ENCODE peak calls at places on chromosomes 12 and 14, in seven cellular contexts. V is mammary epithelial cell, U is uterus, W is left ventricle myocardium inferior, O is GM12878, J is fibroblast of lung, L is A549. A is an unnamed sample. For H3K4me1, the result is how much of the 10 kb centered on the place peaks cover.

GRCh38 chr14:105025429-105025828 is 4.5 kb upstream of the CDCA4 start:
- DNase-seq in J (no peak), L (no peak), V (no peak), U (no peak), W (no peak), O (no peak), A (no peak)

GRCh38 chr14:66746316-66747006 is 238.5 kb downstream of the GPHN start:
- DNase-seq in V (peak), W (no peak), J (peak), U (no peak), L (peak), O (no peak), A (peak)

GRCh38 chr12:32084017-32084688 is 22.5 kb upstream of the BICD1 start:
- DNase-seq in J (peak), W (no peak), V (no peak), U (no peak), O (no peak), L (no peak), A (no peak)

GRCh38 chr12:94941440-94941862 is 62.0 kb downstream of the NDUFA12 start:
- DNase-seq in O (no peak), L (peak), W (peak), V (peak), J (peak), U (peak), A (peak)

GRCh38 chr12:58647495-58647894 is 272.8 kb downstream of the LRIG3 start:
- DNase-seq in O (no peak), W (no peak), U (no peak), V (no peak), L (no peak), J (no peak), A (no peak)

GRCh38 chr14:20848316-20848954 is 42.8 kb upstream of the RNASE3 start:
- DNase-seq in U (no peak), O (no peak), W (no peak), J (peak), L (peak), V (peak), A (peak)

GRCh38 chr14:59254146-59254910 is 65.9 kb downstream of the DAAM1 start:
- DNase-seq in O (no peak), L (peak), U (peak), W (peak), J (peak), V (peak), A (peak)

GRCh38 chr14:101119830-101120571 is 216.5 kb upstream of the RTL1 start:
- DNase-seq in U (peak), V (no peak), J (peak), O (no peak), W (no peak), L (no peak), A (no peak)

GRCh38 chr14:55348766-55349453 is 62.7 kb downstream of the ATG14 start:
- DNase-seq in L (no peak), U (no peak), W (no peak), J (no peak), O (no peak), V (peak), A (peak)

GRCh38 chr12:84128117-84128991 is 784.2 kb downstream of the SLC6A15 start:
- DNase-seq in U (no peak), J (no peak), O (no peak), L (no peak), W (no peak), V (no peak), A (no peak)

GRCh38 chr14:97120204-97121120 is 323.3 kb downstream of the VRK1 start:
- DNase-seq in U (no peak), O (peak), L (no peak), V (no peak), W (no peak), J (no peak), A (no peak)

GRCh38 chr14:27056586-27056985 is 458.8 kb upstream of the NOVA1 start:
- DNase-seq in J (no peak), W (no peak), V (no peak), U (no peak), L (no peak), O (no peak), A (no peak)

GRCh38 chr12:75317784-75318183 is 12.3 kb downstream of the CAPS2 start:
- DNase-seq in J (no peak), L (no peak), W (no peak), V (no peak), O (no peak), U (no peak), A (no peak)

GRCh38 chr12:92717202-92717601 is 14.4 kb downstream of the PLEKHG7 start:
- DNase-seq in U (no peak), J (peak), L (no peak), V (peak), W (no peak), O (no peak), A (no peak)

GRCh38 chr12:122137229-122137628 is 36.8 kb downstream of the IL31 start:
- DNase-seq in U (no peak), W (no peak), V (no peak), L (no peak), J (no peak), O (no peak), A (no peak)

GRCh38 chr12:63991036-63991547 is 146.6 kb downstream of the SRGAP1 start:
- DNase-seq in O (no peak), W (no peak), U (no peak), L (no peak), V (peak), J (peak), A (no peak)

GRCh38 chr12:109448272-109448671 is 28.8 kb downstream of the KCTD10 start:
- DNase-seq in J (no peak), V (no peak), O (no peak), W (no peak), U (no peak), L (no peak), A (no peak)

GRCh38 chr12:46450279-46450748 is 77.7 kb upstream of the SLC38A2 start:
- DNase-seq in J (no peak), W (peak), L (no peak), V (peak), U (peak), O (no peak), A (no peak)

GRCh38 chr12:9752145-9752717 is 8.5 kb downstream of the CD69 start:
- DNase-seq in W (no peak), V (no peak), J (no peak), U (no peak), O (no peak), L (no peak), A (no peak)

GRCh38 chr12:81439344-81439743 is 319.8 kb downstream of the PPFIA2 start:
- DNase-seq in V (no peak), W (no peak), L (no peak), J (no peak), O (no peak), U (no peak), A (no peak)

GRCh38 chr14:105107781-105108515 is 42.7 kb upstream of the GPR132 start:
- DNase-seq in L (no peak), J (no peak), V (no peak), U (no peak), O (no peak), W (no peak), A (no peak)

GRCh38 chr12:10160659-10161386 is 11.1 kb downstream of the OLR1 start:
- DNase-seq in V (no peak), O (no peak), L (no peak), U (no peak), J (peak), W (no peak), A (peak)

GRCh38 chr14:87066221-87066817 is 926.7 kb downstream of the GALC start:
- DNase-seq in U (no peak), L (no peak), V (peak), W (no peak), J (no peak), O (no peak), A (no peak)

GRCh38 chr12:15276088-15276698 is 46.1 kb upstream of the PTPRO start:
- DNase-seq in V (peak), J (peak), U (no peak), W (no peak), L (peak), O (no peak), A (peak)

GRCh38 chr14:103890836-103891666 is 37.2 kb upstream of the TDRD9 start:
- DNase-seq in O (no peak), L (no peak), W (no peak), U (no peak), V (no peak), J (no peak), A (no peak)
- H3K4me1 ChIP-seq in O (under half), L (under half), W (under half), U (under half), V (under half), J (under half), A (under half)

DNA sequence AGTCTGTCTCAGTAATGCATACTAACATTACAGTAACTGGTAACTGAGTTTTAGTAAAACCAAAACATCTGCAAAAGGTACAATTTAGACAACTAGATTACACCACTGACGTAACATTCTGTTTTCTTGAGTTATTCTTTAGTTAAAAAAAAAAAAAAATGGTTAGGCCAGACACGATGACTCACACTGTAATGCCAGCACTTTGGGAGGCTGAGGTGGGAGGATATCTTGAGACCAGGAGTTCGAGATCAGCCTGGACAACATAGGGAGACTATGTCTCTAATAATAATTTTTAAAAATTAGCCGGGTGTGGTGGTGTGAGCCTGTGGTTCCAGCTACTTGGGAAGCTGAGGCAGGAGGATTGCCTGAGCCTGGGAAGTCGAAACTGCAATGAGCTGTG is 34.1 kb downstream of the AP5M1 start:
- DNase-seq in J (no peak), L (no peak), V (no peak), O (no peak), W (no peak), U (no peak), A (no peak)
- H3K27ac ChIP-seq in J (no peak), L (no peak), V (no peak), O (no peak), W (no peak), U (no peak), A (no peak)

DNA sequence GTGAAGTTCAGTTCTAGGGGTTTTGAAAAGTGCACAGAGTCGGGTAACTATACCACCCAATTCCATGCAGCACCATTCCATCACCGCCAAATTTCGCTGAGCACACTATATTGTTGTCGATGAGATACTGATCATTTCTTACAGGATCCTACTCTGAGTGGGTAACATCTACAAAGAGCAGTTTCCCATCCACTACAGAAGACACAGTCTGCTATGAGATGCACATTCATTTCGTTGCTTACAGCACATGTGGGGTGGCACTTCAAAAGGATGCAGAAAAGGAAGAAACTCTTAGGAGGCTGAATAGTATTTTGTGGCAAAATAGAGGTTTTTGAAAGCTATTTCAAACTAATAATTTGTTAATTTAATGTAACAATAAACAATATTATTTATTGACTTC is 186.7 kb upstream of the PARP11 start:
- DNase-seq in L (no peak), U (no peak), W (no peak), V (no peak), J (no peak), O (no peak), A (no peak)
- TF ChIP-seq CTCF in L (no peak), U (no peak), W (no peak), V (no peak), J (no peak), O (no peak), A (no peak)

GRCh38 chr14:73740921-73741326 is 26.7 kb upstream of the PNMA1 start:
- DNase-seq in U (peak), O (no peak), J (no peak), V (peak), W (peak), L (peak), A (no peak)
- H3K4me1 ChIP-seq in U (under half), O (half or more), J (half or more), V (half or more), W (half or more), L (half or more), A (half or more)

GRCh38 chr14:99537399-99537798 is 56.2 kb downstream of the CCNK start:
- DNase-seq in J (peak), V (peak), U (peak), L (peak), O (no peak), W (peak), A (peak)
- H3K27ac ChIP-seq in J (no peak), V (no peak), U (peak), L (peak), O (no peak), W (peak), A (no peak)

DNA sequence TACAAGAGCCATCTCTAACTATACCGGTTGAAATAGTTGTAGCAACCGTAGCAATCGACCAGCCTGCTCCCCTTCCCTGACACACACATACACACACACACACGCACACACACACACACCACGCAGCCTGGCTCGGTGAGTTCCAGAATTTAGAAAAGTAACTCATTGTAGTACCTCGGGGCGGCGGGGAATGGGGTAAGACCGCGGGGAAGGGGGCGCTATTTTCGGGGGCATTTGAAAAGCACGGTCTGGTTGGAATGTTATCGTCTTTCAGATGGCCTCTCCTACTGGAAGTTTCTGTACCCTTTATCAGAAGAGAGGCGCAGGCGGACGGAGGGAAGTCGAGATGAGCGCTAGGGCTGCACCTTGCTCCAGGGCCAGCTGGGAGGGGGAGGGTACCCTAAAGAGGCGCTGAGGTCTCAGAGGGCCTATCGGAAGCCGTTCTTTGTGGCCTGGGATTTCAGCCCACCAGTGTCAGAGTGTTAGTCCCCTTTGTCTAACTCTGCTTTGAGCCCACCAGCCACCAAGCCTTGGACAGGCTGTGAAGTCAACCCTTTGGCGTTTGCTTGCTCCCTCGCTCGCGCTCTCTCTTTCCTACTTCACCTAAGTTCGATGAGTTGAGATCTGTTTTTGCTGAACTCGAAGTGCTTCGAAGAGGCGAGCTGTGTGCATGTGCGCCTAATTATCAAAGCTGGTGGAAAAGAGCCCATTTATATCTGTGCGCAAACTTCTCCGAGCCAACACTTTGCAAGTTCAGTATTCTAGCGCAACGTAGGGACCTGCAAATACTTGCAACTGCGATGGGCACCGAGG is 844 bp downstream of the COL2A1 start:
- DNase-seq in U (no peak), O (no peak), V (peak), W (no peak), L (peak), J (no peak), A (no peak)
- TF ChIP-seq CTCF in U (no peak), O (no peak), V (no peak), W (no peak), L (peak), J (no peak), A (no peak)

DNA sequence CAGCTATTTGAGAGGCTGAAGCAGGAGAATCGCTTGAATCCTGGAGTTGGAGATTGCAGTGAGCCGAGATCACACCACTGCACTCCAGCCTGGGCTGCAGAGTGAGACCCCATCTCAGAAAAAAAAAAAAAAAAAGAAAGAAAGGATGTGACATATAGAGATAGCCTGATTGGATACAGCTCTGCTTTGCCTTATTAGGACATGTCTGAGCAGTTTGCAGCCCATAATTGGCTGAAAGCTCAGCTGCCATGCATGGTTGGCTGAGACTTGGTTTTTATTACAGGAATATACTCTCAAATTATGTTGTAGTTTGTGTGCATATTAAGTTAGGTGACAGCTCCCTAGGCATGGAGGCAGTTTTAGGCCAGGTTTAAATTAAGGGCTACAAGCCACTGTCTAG is 6.3 kb downstream of the TIGAR start:
- DNase-seq in O (no peak), V (no peak), U (no peak), L (no peak), J (no peak), W (no peak), A (no peak)
- H3K4me1 ChIP-seq in O (under half), V (under half), U (under half), L (under half), J (under half), W (under half), A (under half)

DNA sequence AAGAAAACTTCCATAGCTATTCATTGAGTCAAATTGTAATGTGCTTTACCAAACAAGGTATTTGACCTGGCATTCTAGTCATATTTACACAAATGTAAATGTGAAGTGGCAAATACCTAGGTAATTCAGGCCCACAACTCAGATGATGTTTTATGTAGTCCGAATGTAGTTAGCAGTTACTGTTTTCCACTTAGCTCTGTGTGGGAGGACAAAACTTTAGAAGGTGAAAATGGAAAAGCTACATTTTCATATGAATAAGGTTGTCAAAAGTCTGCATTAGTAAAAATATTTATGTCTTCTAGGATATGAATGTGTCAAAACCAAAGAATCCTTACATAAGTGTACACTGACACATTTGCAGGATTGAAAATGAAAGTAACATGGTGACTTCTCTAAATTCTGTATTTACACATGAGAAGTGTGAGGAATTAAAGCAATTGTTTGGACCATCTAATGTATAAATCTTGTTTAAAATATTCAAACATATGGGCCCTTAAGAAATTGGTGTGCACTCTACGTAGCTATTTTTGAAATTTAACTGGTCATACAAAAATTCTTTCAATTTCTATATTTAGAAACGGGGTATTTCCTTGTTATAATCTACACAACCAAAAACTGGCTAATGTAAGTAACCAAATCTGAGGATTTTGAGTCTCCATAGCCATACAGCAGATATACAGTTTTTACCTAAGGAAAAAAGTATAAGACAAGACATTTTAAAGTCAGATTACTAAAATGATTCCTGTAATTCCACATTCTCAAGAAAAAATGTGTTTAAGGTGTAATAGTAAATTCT is 5.4 kb downstream of the CDKN1B start:
- DNase-seq in J (peak), O (no peak), W (no peak), V (peak), L (peak), U (no peak), A (peak)
- H3K27ac ChIP-seq in J (peak), O (peak), W (peak), V (peak), L (peak), U (peak), A (peak)

DNA sequence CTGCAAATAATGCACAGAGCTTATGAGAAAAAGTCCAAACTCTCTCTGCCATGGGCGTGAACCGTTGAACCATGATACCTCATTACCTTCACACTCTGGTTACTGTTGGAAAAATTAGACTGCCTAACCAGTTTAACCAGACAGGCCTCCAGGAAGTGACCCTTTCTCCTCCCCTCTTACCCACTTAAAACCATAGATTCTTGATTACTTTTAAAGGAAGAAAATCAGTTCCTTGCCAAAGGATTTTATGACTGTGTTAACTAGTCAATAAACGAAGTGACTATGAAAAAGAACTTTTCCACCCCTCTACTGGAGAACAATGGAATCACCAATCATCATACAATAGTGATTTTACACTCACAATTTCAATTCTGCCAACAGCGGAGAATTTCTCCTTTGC is 254.0 kb upstream of the ATP2B1 start:
- DNase-seq in O (no peak), J (no peak), W (no peak), L (no peak), U (no peak), V (no peak), A (no peak)
- TF ChIP-seq CTCF in O (peak), J (no peak), W (peak), L (peak), U (no peak), V (peak), A (peak)

DNA sequence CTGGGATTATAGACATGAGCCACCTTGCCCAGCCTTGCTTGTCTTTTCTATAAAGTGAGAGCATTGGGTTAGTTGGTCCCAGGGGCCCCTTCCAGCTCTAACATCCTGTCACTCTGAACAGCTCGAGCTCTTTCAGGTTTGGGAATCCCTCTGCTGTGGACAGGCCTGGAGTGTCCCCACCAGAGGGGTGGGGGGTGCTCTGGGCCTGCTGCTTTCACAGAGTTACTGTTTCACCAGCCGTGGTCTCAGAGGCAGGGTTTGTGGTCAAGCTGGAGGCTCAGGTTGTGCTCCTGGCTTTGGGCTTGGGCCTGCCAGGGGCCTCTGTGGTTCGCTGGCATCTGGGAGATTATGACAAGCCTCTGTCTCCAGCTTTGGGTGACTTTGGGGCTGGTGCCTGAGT is 59.7 kb downstream of the FBXL14 start:
- DNase-seq in O (peak), L (no peak), V (no peak), J (no peak), W (no peak), U (no peak), A (no peak)
- H3K4me1 ChIP-seq in O (under half), L (under half), V (under half), J (under half), W (under half), U (under half), A (under half)